ENCODE peak calls at places on chromosomes 11 and 22, in six cellular contexts. X, R, V, O, I and S are unnamed samples.

GRCh38 chr11:107669893-107670601 is 41.8 kb downstream of the SLN start:
- DNase-seq in X (no peak), R (no peak), V (no peak), O (no peak), I (no peak), S (no peak)

GRCh38 chr22:30000566-30000965 is 79.7 kb upstream of the HORMAD2 start:
- DNase-seq in X (no peak), R (no peak), V (no peak), O (no peak), I (no peak), S (no peak)

GRCh38 chr22:29141078-29141688 is 64.5 kb upstream of the EMID1 start:
- DNase-seq in X (no peak), R (no peak), V (no peak), O (no peak), I (no peak), S (no peak)

GRCh38 chr11:76661306-76661751 is 9.2 kb downstream of the LRRC32 start:
- DNase-seq in X (no peak), R (no peak), V (no peak), O (no peak), I (no peak), S (peak)

GRCh38 chr22:27345681-27346080 is 455.9 kb downstream of the MN1 start:
- DNase-seq in X (no peak), R (no peak), V (no peak), O (no peak), I (no peak), S (no peak)

GRCh38 chr11:109697140-109697843 is 275.3 kb downstream of the C11orf87 start:
- DNase-seq in X (no peak), R (peak), V (peak), O (peak), I (peak), S (peak)

GRCh38 chr22:49196046-49196511 is 631.6 kb downstream of the BRD1 start:
- DNase-seq in X (no peak), R (no peak), V (no peak), O (no peak), I (no peak), S (no peak)

GRCh38 chr11:30016588-30017363 is at the start of gene KCNA4:
- DNase-seq in X (no peak), R (peak), V (no peak), O (no peak), I (no peak), S (no peak)

GRCh38 chr11:71498091-71498490 is 29.0 kb upstream of the KRTAP5-7 start:
- DNase-seq in X (no peak), R (no peak), V (no peak), O (no peak), I (no peak), S (no peak)

GRCh38 chr22:28438183-28438778 is 241.4 kb downstream of the TTC28 start:
- DNase-seq in X (no peak), R (no peak), V (no peak), O (no peak), I (no peak), S (no peak)

GRCh38 chr11:111942826-111943225 is 5.7 kb downstream of the DIXDC1 start:
- DNase-seq in X (no peak), R (no peak), V (no peak), O (no peak), I (no peak), S (no peak)

GRCh38 chr22:17269607-17270261 is 50.5 kb upstream of the ADA2 start:
- DNase-seq in X (no peak), R (no peak), V (no peak), O (no peak), I (no peak), S (no peak)
- TF ChIP-seq POLR2A in X (no peak), R (no peak), V (no peak), O (no peak), I (no peak), S (no peak)

DNA sequence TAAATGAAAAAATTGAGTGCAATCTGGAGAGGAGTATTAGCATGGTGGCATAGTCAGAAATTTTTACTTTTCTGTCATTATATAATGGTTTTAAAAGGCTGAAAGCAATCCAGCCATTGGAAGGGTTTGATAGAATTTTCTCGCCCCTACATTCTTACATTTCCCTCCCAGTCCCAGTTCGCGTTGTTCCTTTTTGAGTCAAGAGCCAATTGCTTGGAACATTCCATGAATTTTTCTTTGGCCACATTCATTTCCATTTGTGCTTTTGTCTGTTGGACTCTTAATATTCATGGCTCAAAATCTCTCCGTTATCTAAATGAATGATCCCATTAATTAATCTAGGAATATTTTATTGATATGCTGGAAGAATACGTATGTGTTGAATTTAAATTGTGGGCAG is 66.0 kb downstream of the GRK3 start:
- DNase-seq in X (no peak), R (no peak), V (no peak), O (no peak), I (no peak), S (no peak)
- TF ChIP-seq TAF1 in X (no peak), R (no peak), V (no peak), O (no peak), I (no peak), S (no peak)

DNA sequence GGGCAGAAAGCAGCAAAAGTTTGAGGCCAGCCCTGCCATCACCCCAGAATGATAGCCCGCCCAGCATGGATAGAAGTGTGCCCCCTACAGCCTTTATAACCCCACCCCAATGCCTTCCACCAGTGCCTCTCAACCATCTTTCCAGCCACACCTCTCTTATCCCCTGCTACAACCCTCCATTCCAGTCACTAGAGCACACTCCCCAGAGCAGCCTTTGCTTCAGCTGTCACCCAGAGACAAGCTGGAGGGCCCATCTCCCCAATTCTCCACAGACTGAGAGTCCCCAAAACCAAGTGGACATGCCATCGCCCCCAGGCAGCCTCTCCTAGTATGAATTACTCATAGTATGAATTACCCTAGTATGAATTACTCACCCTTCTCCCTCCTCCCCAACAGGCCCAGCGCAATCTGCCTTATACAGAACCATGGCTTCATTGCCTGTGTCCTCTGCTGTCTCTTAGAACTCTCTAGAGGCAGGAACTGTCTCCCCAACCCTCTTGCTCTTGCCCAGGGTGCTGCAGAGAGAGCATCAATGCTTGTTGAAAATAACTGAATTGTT is 24.9 kb downstream of the MYH9 start:
- DNase-seq in X (no peak), R (no peak), V (no peak), O (no peak), I (no peak), S (no peak)
- TF ChIP-seq POLR2AphosphoS5 in X (no peak), R (no peak), V (no peak), O (no peak), I (no peak), S (peak)

GRCh38 chr11:114059278-114059983 is at the start of gene ZBTB16:
- DNase-seq in X (no peak), R (no peak), V (no peak), O (peak), I (no peak), S (no peak)
- TF ChIP-seq POLR2A in X (no peak), R (no peak), V (no peak), O (no peak), I (no peak), S (no peak)

DNA sequence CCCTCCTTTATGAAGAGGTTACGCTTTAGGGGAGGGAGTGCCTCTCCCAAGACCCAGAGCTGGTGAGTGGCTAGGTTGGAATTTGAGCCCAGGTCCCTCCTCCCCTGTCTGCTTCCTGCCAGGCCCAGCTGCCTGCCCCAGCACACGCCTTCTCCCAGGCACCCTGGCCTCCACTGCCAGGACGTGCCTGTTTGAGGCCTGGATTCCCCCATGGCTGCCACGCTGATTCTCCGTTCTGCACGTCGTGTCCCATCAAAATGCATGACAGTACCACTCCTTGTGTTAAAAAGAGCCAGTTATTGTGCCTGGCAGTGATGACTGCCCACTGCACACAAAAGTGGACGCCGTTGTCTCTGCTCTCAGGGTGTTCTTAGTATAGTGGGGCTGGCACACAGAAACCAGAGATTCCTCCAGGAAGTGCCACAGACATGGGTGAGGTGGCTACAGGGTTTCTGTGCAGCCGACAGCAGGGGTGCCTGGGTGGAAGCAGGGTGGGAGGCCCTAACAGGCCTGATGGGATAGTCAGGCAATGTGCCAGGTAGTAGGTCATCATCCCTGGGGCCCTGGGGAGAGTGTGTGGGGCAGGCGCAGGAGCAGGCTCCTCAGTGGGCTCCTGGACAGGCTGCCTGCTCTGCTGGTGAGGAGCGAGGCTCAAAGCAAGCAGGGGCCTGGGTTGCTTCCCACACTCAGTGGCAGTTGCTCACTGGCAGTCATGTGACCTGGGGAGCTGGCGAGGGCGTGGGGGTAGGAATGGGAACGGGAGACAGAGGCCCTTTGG is 24.2 kb downstream of the MED15 start:
- DNase-seq in X (no peak), R (no peak), V (peak), O (no peak), I (no peak), S (no peak)
- TF ChIP-seq TAF1 in X (no peak), R (no peak), V (no peak), O (no peak), I (no peak), S (no peak)

GRCh38 chr11:60376601-60377000 is 1.7 kb upstream of the MS4A7 start:
- DNase-seq in X (no peak), R (no peak), V (no peak), O (no peak), I (no peak), S (no peak)

GRCh38 chr11:60372767-60373166 is 5.6 kb upstream of the MS4A7 start:
- DNase-seq in X (no peak), R (no peak), V (no peak), O (no peak), I (no peak), S (no peak)

GRCh38 chr11:60377737-60378136 is 595 bp upstream of the MS4A7 start:
- DNase-seq in X (peak), R (no peak), V (no peak), O (no peak), I (no peak), S (peak)

GRCh38 chr11:60378359-60378758 is at the start of gene MS4A7:
- DNase-seq in X (peak), R (no peak), V (no peak), O (no peak), I (peak), S (peak)
- TF ChIP-seq POLR2AphosphoS5 in X (peak), R (no peak), V (no peak), O (no peak), I (no peak), S (peak)

DNA sequence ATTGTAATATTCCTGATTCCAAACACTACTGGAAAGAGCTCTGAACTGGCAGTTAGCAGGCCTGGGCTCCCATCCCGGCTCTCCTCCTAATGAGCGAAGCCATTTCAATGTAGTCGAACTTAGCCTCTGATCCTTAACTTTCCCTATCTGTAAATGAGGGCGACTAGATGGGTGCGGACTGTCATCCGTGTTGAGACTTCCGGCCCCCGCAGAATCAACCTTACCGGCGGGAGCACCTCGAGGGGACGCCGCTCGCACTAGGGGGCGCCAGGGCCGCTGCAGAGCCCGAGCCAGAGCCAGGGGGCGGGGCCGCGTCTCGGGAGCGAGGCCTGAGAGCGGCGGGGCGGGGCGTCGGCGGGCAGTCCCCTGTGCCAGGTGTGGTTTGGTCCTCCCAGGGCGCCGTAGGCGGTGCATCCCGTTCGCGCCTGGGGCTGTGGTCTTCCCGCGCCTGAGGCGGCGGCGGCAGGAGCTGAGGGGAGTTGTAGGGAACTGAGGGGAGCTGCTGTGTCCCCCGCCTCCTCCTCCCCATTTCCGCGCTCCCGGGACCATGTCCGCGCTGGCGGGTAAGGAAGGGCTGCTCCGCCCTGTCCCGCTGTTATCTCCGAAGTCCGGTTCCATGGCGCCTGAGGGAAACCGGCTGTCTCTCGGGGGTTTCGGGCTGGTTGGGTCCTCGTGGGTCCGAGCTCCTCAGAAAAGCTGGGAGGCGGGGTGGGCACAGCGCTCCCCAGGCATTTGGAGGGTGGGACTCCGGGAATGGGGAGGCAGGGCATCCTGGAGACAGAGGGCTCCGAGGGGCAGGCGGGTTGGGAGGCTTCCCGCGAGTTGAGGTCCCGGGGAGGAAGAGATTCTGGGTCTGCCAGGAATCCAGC is at the start of gene LIMK2:
- DNase-seq in X (peak), R (peak), V (peak), O (peak), I (peak), S (peak)
- TF ChIP-seq POLR2A in X (peak), R (peak), V (peak), O (peak), I (peak), S (peak)